ENCODE peak calls at places on chromosomes 13 and 19, in six cellular contexts. J is Calu3; S is CD8-positive, alpha-beta T cell; Y is nephron progenitor cell; Z is lung; L is MCF 10A. T is an unnamed sample.
A peak's percentile ranks its signal among the peaks of the same experiment; 100 is the strongest.

GRCh38 chr19:32252333-32252669 is 93.1 kb upstream of the ZNF507 start:
- DNase-seq in J (no peak), Y (no peak), Z (no peak), S (no peak), L (no peak), T (no peak)

GRCh38 chr13:97577026-97577425 is 143.1 kb downstream of the RAP2A start:
- DNase-seq in Y (no peak), S (no peak), J (no peak), L (no peak), Z (no peak), T (no peak)

GRCh38 chr13:44231786-44232516 is 141.7 kb upstream of the SERP2 start:
- DNase-seq in J (peak; percentile 86), Z (peak; percentile 89), S (no peak), Y (no peak), L (peak; percentile 99), T (peak; percentile 82)

GRCh38 chr13:43561081-43561480 is 225.7 kb downstream of the ENOX1 start:
- DNase-seq in Z (no peak), L (no peak), J (no peak), S (no peak), Y (no peak), T (no peak)

GRCh38 chr13:50069255-50069654 is 54.0 kb downstream of the KCNRG start:
- DNase-seq in S (no peak), Z (no peak), Y (no peak), J (no peak), L (peak; percentile 42), T (no peak)

GRCh38 chr13:92122454-92122853 is 724.0 kb downstream of the GPC5 start:
- DNase-seq in Y (no peak), S (no peak), L (peak; percentile 54), Z (no peak), J (no peak), T (no peak)

GRCh38 chr19:1058112-1058511 is 8.9 kb upstream of the ARHGAP45 start:
- DNase-seq in Y (no peak), Z (no peak), J (no peak), S (no peak), L (no peak), T (no peak)

GRCh38 chr13:99548448-99548847 is 47.2 kb downstream of the TM9SF2 start:
- DNase-seq in L (no peak), J (no peak), S (no peak), Z (no peak), Y (no peak), T (no peak)

GRCh38 chr19:45578861-45579260 is 5.7 kb downstream of the OPA3 start:
- DNase-seq in Y (no peak), L (no peak), J (no peak), Z (no peak), S (no peak), T (no peak)

GRCh38 chr13:90254437-90254836 is 1093.0 kb upstream of the MIR17HG start:
- DNase-seq in Y (no peak), J (no peak), Z (no peak), L (no peak), S (no peak), T (no peak)

GRCh38 chr19:17602217-17602616 is 46.8 kb downstream of the COLGALT1 start:
- DNase-seq in L (no peak), J (no peak), S (no peak), Y (no peak), Z (no peak), T (no peak)

GRCh38 chr19:20078696-20079095 is 896 bp downstream of the ZNF90 start:
- DNase-seq in S (no peak), L (no peak), J (peak; percentile 1), Y (peak; percentile 46), Z (peak; percentile 32), T (no peak)

GRCh38 chr13:106521101-106521799 is 14.2 kb downstream of the EFNB2 start:
- DNase-seq in Y (no peak), L (no peak), Z (no peak), J (no peak), S (no peak), T (no peak)

GRCh38 chr19:33712268-33712667 is 84.4 kb upstream of the KCTD15 start:
- DNase-seq in Z (no peak), L (no peak), Y (no peak), S (no peak), J (no peak), T (no peak)

GRCh38 chr19:55166530-55167268 is at the start of gene DNAAF3:
- DNase-seq in S (peak; percentile 36), Z (peak; percentile 94), Y (peak; percentile 98), L (peak; percentile 100), J (peak; percentile 98), T (peak; percentile 96)
- TF ChIP-seq CTCF in S (no peak), Z (no peak), Y (no peak), L (no peak), J (no peak), T (no peak)

DNA sequence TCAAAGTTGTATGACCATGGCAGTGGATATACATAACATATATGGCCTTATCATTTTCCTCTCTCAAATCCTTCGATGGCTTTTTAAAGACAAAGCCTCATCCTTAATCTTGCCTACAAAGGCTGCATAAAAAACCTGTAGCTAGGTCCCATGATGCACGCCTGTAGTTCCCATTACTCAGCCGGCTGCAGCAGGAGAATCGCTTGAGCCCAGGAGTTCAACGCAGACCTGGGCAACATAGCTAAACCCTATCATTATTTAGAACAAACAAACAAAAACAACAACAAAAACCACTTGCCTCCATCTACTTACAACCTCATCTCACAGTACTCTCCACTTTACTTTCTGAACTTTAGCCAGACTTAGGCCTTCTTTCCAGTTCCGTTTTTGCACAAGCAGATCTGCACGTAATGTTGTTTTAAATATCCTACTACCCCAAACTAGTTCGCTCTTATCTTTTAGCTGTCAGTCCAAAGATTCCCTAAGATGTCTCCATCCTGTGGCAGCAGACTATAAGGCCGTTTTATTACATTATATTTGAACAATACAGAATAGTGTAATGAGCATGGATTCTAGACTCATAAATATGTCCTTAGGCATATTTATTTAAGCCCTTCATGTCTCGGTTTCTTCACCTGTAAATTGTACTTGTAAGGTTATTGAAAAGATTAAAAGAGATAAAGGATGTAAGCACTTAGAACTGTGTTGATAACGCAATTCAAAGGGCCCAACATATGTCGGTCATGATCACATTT is 969 bp upstream of the POMP start:
- DNase-seq in S (no peak), L (no peak), Y (no peak), J (no peak), Z (no peak), T (no peak)
- TF ChIP-seq CTCF in S (no peak), L (no peak), Y (no peak), J (no peak), Z (no peak), T (peak; percentile 21)

GRCh38 chr13:79871594-79871993 is 390.6 kb downstream of the NDFIP2 start:
- DNase-seq in S (no peak), Y (no peak), L (no peak), J (no peak), Z (no peak), T (no peak)
- TF ChIP-seq CTCF in S (no peak), Y (no peak), L (no peak), J (no peak), Z (no peak), T (no peak)

DNA sequence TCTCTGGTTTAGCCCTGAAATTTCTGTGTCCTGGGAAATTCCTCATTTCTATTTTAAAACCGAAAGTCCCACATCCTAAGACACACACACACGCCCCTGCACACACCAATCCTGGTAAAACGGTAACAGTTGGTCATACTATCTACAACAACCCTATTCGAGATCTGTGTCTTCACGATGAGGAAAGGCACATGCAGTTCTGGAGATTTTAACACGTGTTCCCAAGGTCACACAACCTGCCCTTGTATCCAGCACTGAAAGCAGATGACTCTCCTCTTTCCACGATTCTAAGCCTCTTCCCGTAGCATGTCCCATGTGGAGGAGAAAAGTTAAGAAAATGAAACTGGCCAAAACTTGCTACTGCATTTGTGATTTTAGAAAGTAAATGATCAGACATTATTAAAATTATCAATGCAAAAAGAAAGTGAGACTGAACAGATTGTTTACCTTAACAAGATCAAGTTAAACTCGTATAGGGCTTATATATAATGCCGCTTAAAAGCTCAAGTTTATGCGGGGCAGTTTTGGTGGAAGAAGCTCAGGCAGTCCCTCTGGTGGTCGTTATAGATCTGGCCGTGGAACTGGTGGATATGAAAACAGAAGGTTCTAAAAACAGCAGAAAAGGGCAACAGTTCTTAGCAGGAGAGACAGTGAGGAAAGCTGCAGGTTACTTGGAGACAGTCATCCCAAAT is 32.7 kb downstream of the VSTM1 start:
- DNase-seq in S (no peak), Z (no peak), Y (no peak), L (peak; percentile 15), J (peak; percentile 55), T (no peak)
- TF ChIP-seq CTCF in S (no peak), Z (no peak), Y (peak; percentile 27), L (no peak), J (peak; percentile 61), T (peak; percentile 28)

DNA sequence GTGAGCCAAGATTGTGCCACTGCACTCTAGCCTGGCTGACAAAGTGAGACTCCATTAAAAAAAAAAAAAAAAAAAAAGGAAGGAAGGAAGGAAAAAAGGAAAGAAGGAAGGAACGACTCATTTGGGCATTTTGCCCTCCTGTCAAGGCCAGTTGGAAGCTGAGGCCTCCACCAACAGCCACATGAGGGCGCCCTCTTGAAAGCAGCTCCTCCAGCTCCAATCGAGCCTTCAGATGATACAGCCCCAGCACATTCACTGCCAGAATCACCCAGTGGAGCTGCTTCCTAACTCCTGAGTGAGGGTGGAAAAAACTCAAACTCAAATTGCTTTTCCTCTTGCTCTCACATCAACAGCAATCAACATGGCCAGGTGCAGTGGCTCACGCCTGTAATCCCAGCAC is 40.9 kb downstream of the GNG7 start:
- DNase-seq in L (no peak), J (no peak), Y (no peak), Z (no peak), S (no peak), T (no peak)
- TF ChIP-seq CTCF in L (no peak), J (no peak), Y (no peak), Z (no peak), S (no peak), T (no peak)

DNA sequence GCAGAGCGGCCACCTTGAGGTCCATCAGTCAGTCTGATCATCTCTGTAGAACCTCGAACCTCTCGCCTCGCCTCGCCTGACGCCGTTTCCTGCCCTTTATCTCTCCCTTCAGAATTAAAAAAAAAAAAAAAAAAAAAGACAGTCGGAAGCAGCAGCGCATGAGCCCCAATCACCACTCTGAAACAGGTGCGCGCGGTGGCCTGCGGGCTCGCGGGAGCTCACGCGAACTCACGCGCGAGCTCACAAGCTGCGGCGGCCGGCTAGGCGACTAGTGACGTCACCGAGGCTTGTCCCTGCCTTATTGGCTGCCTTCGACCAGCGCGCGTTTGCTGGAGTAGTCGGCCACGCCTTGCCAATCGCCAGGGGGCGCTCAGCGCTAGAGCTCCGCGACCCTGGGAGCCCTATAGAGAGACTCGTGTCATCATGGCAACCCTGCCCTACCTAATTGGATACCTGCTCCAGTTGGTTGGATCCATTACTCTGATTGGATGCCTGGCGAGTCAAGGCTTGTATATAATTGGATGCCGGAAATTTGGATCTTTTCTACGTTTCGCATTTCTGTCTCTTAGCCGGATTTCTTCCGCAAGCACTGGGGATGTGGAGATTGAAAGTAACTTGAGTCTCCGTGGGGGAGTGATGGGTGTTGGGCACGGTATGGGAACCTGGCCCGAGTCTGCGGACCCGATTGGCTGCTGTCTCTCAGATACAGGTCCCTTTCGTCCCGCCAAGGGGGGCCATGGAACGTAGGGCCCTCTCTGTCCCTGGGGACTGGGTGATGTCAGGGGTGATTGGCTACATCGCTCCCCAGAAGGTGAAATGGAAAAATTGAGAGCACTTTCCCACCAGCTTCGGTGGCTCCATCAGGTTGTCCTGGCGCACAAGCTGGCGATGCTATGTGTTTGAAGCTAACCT is 31.6 kb downstream of the SYT3 start:
- DNase-seq in Y (peak; percentile 95), L (no peak), J (no peak), Z (peak; percentile 82), S (peak; percentile 44), T (peak; percentile 69)
- TF ChIP-seq CTCF in Y (peak; percentile 77), L (no peak), J (no peak), Z (peak; percentile 7), S (no peak), T (peak; percentile 55)